ENCODE peak calls at places on chromosomes 12 and 14, in seven cellular contexts. C, B, T, H, Y, I and N are unnamed samples.

GRCh38 chr12:57416039-57416996 is 14.5 kb downstream of the R3HDM2 start:
- DNase-seq in C (peak; percentile 17), B (no peak), T (no peak), H (no peak), Y (no peak), I (no peak), N (peak; percentile 14)

GRCh38 chr12:65082411-65082810 is 38.7 kb downstream of the WIF1 start:
- DNase-seq in C (no peak), B (no peak), T (no peak), H (no peak), Y (no peak), I (no peak), N (no peak)

GRCh38 chr14:102362084-102362483 is 606 bp downstream of the CINP start:
- DNase-seq in C (peak; percentile 18), B (no peak), T (no peak), H (peak; percentile 6), Y (no peak), I (no peak), N (peak; percentile 28)

GRCh38 chr14:69719501-69719951 is 47.4 kb upstream of the SRSF5 start:
- DNase-seq in C (peak; percentile 94), B (no peak), T (no peak), H (no peak), Y (no peak), I (no peak), N (peak; percentile 90)

GRCh38 chr12:27523642-27524488 is at the start of gene PPFIBP1:
- DNase-seq in C (peak; percentile 97), B (peak; percentile 98), T (peak; percentile 98), H (peak; percentile 99), Y (peak; percentile 100), I (peak; percentile 99), N (peak; percentile 99)

GRCh38 chr12:15966426-15966825 is 55.3 kb downstream of the DERA start:
- DNase-seq in C (peak; percentile 75), B (no peak), T (no peak), H (no peak), Y (no peak), I (no peak), N (no peak)

GRCh38 chr12:24025153-24025798 is 75.8 kb upstream of the SOX5 start:
- DNase-seq in C (peak; percentile 13), B (no peak), T (no peak), H (no peak), Y (no peak), I (no peak), N (peak; percentile 26)

GRCh38 chr12:4256043-4256826 is 17.3 kb upstream of the CCND2 start:
- DNase-seq in C (no peak), B (no peak), T (no peak), H (no peak), Y (no peak), I (no peak), N (no peak)

GRCh38 chr12:50505945-50506344 is 1.2 kb downstream of the DIP2B start:
- DNase-seq in C (no peak), B (no peak), T (no peak), H (no peak), Y (no peak), I (no peak), N (peak; percentile 35)

GRCh38 chr14:91258021-91258618 is 13.6 kb upstream of the GPR68 start:
- DNase-seq in C (peak; percentile 52), B (no peak), T (no peak), H (no peak), Y (no peak), I (no peak), N (peak; percentile 45)

GRCh38 chr12:54956322-54956721 is 28.2 kb downstream of the TESPA1 start:
- DNase-seq in C (no peak), B (no peak), T (no peak), H (no peak), Y (no peak), I (no peak), N (no peak)

GRCh38 chr12:107027304-107028053 is 40.5 kb upstream of the MTERF2 start:
- DNase-seq in C (peak; percentile 99), B (no peak), T (no peak), H (no peak), Y (peak; percentile 48), I (no peak), N (peak; percentile 94)

GRCh38 chr12:40168001-40168400 is 56.8 kb upstream of the LRRK2 start:
- DNase-seq in C (no peak), B (no peak), T (no peak), H (no peak), Y (no peak), I (no peak), N (no peak)

GRCh38 chr12:68364893-68365725 is 32.9 kb upstream of the MDM1 start:
- DNase-seq in C (peak; percentile 100), B (peak; percentile 86), T (peak; percentile 94), H (peak; percentile 68), Y (peak; percentile 92), I (peak; percentile 58), N (peak; percentile 99)

GRCh38 chr14:105913221-105913620 is 386.8 kb downstream of the TMEM121 start:
- DNase-seq in C (no peak), B (no peak), T (no peak), H (no peak), Y (no peak), I (no peak), N (no peak)

GRCh38 chr12:6193853-6194815 is 6.1 kb upstream of the CD9 start:
- DNase-seq in C (peak; percentile 73), B (no peak), T (no peak), H (no peak), Y (no peak), I (no peak), N (peak; percentile 80)

GRCh38 chr12:28032811-28033537 is 60.4 kb upstream of the PTHLH start:
- DNase-seq in C (peak; percentile 78), B (no peak), T (no peak), H (no peak), Y (no peak), I (no peak), N (no peak)

GRCh38 chr14:61588419-61588901 is 106.9 kb upstream of the HIF1A start:
- DNase-seq in C (no peak), B (no peak), T (no peak), H (no peak), Y (no peak), I (no peak), N (no peak)

GRCh38 chr12:92259291-92259690 is 113.6 kb upstream of the BTG1 start:
- DNase-seq in C (no peak), B (no peak), T (no peak), H (no peak), Y (no peak), I (no peak), N (no peak)

GRCh38 chr12:41683513-41683912 is 461.2 kb downstream of the GXYLT1 start:
- DNase-seq in C (no peak), B (no peak), T (no peak), H (no peak), Y (no peak), I (no peak), N (no peak)

GRCh38 chr12:45775465-45775864 is 46.0 kb downstream of the ARID2 start:
- DNase-seq in C (no peak), B (no peak), T (no peak), H (no peak), Y (no peak), I (no peak), N (no peak)

GRCh38 chr12:58030566-58031279 is 89.4 kb downstream of the ATP23 start:
- DNase-seq in C (no peak), B (no peak), T (no peak), H (no peak), Y (peak; percentile 10), I (no peak), N (no peak)

GRCh38 chr14:95394981-95395737 is 75.5 kb upstream of the CLMN start:
- DNase-seq in C (no peak), B (no peak), T (no peak), H (no peak), Y (no peak), I (no peak), N (no peak)

GRCh38 chr14:104138891-104139459 is 588 bp downstream of the KIF26A start:
- DNase-seq in C (no peak), B (no peak), T (peak; percentile 78), H (no peak), Y (no peak), I (no peak), N (no peak)

GRCh38 chr14:50343424-50343823 is 31.3 kb downstream of the DMAC2L start:
- DNase-seq in C (no peak), B (no peak), T (no peak), H (no peak), Y (no peak), I (no peak), N (peak; percentile 51)

GRCh38 chr14:52304248-52304904 is 9.7 kb upstream of the PTGER2 start:
- DNase-seq in C (no peak), B (no peak), T (no peak), H (no peak), Y (no peak), I (no peak), N (no peak)

GRCh38 chr12:32755051-32755653 is 545 bp downstream of the YARS2 start:
- DNase-seq in C (peak; percentile 69), B (peak; percentile 52), T (peak; percentile 82), H (peak; percentile 58), Y (peak; percentile 60), I (peak; percentile 39), N (peak; percentile 73)

GRCh38 chr12:57203201-57203600 is 13.4 kb upstream of the NXPH4 start:
- DNase-seq in C (no peak), B (no peak), T (no peak), H (no peak), Y (no peak), I (no peak), N (no peak)

GRCh38 chr12:22173154-22173553 is 127.1 kb downstream of the CMAS start:
- DNase-seq in C (no peak), B (no peak), T (no peak), H (no peak), Y (no peak), I (no peak), N (no peak)

GRCh38 chr14:27253946-27254345 is 656.1 kb upstream of the NOVA1 start:
- DNase-seq in C (no peak), B (no peak), T (no peak), H (no peak), Y (no peak), I (no peak), N (no peak)

GRCh38 chr14:72383869-72384268 is 451.6 kb downstream of the RGS6 start:
- DNase-seq in C (no peak), B (no peak), T (no peak), H (no peak), Y (no peak), I (no peak), N (no peak)

GRCh38 chr12:66103011-66103913 is 27.3 kb downstream of the LLPH start:
- DNase-seq in C (no peak), B (no peak), T (no peak), H (no peak), Y (no peak), I (no peak), N (no peak)